ENCODE peak calls at places on chromosome 2, in nine cellular contexts. L is tibial artery, R is H9, F is neural progenitor cell, Z is cardiac muscle cell, M is left ventricle myocardium inferior, B is adrenal gland, H is testis, D is thyroid gland. K is an unnamed sample. For H3K9me3 and H3K4me1, the result is how much of the 10 kb centered on the place peaks cover.

GRCh38 chr2:22999951-23000350 is 385.0 kb upstream of the KLHL29 start:
- DNase-seq in D (no peak), H (no peak), M (no peak), B (no peak), Z (no peak), L (no peak), F (no peak), R (no peak), K (no peak)

GRCh38 chr2:178718283-178718682 is 88.9 kb downstream of the TTN start:
- DNase-seq in B (peak), R (no peak), F (no peak), L (no peak), Z (no peak), D (no peak), M (no peak), H (no peak), K (no peak)

GRCh38 chr2:87996570-87996969 is 19.8 kb downstream of the RNU2-63P start:
- DNase-seq in M (no peak), F (no peak), B (no peak), R (no peak), L (no peak), Z (no peak), H (no peak), D (no peak), K (no peak)

GRCh38 chr2:2640818-2641217 is 309.7 kb upstream of the MYT1L start:
- DNase-seq in H (no peak), D (no peak), Z (no peak), B (no peak), F (no peak), L (peak), R (no peak), M (no peak), K (no peak)

GRCh38 chr2:149817206-149817605 is 229.6 kb upstream of the MMADHC start:
- DNase-seq in F (no peak), D (no peak), M (no peak), L (no peak), Z (no peak), B (no peak), R (no peak), H (no peak), K (no peak)

GRCh38 chr2:38997784-38998183 is 108.1 kb downstream of the ARHGEF33 start:
- DNase-seq in Z (no peak), F (no peak), H (no peak), L (no peak), R (no peak), M (no peak), B (no peak), D (peak), K (no peak)

GRCh38 chr2:38505779-38506178 is 96.9 kb downstream of the HNRNPLL start:
- DNase-seq in D (peak), R (no peak), H (peak), B (peak), L (peak), M (peak), F (no peak), Z (no peak), K (peak)

GRCh38 chr2:167157523-167157922 is 269.2 kb downstream of the XIRP2 start:
- DNase-seq in B (no peak), D (no peak), M (no peak), L (no peak), F (no peak), R (no peak), Z (no peak), H (no peak), K (no peak)

GRCh38 chr2:97740590-97741182 is 27.3 kb downstream of the ZAP70 start:
- DNase-seq in M (peak), D (peak), B (peak), H (peak), Z (peak), R (peak), F (peak), L (peak), K (no peak)

GRCh38 chr2:232839680-232840079 is 30.4 kb upstream of the SNORC start:
- DNase-seq in H (no peak), L (no peak), D (peak), M (peak), Z (no peak), B (peak), R (no peak), F (no peak), K (peak)

GRCh38 chr2:222038086-222038802 is 260.6 kb downstream of the PAX3 start:
- DNase-seq in F (no peak), M (no peak), Z (peak), L (no peak), R (no peak), H (no peak), B (no peak), D (no peak), K (no peak)

GRCh38 chr2:182642328-182642727 is 73.7 kb upstream of the DNAJC10 start:
- DNase-seq in M (peak), B (peak), H (peak), Z (peak), R (peak), D (peak), L (peak), F (peak), K (peak)

GRCh38 chr2:154402138-154402714 is 296.3 kb upstream of the KCNJ3 start:
- DNase-seq in B (no peak), H (no peak), R (no peak), M (no peak), Z (peak), D (no peak), L (no peak), F (peak), K (no peak)

GRCh38 chr2:172211507-172211906 is 108.8 kb upstream of the DLX2 start:
- DNase-seq in Z (no peak), H (no peak), M (no peak), L (no peak), R (no peak), D (no peak), F (no peak), B (no peak), K (no peak)

GRCh38 chr2:65300134-65300771 is 72.6 kb downstream of the ACTR2 start:
- DNase-seq in D (peak), L (peak), F (no peak), H (peak), M (peak), R (no peak), Z (no peak), B (peak), K (peak)

GRCh38 chr2:240896394-240896793 is 438 bp upstream of the MAB21L4 start:
- DNase-seq in D (no peak), B (no peak), Z (no peak), M (no peak), L (no peak), F (no peak), H (no peak), R (no peak), K (no peak)

GRCh38 chr2:120703330-120703994 is 32.2 kb upstream of the GLI2 start:
- DNase-seq in B (no peak), L (no peak), Z (no peak), D (no peak), F (no peak), H (no peak), M (no peak), R (no peak), K (no peak)

GRCh38 chr2:235937936-235938335 is 230.2 kb downstream of the GBX2 start:
- DNase-seq in H (no peak), Z (no peak), B (no peak), M (no peak), D (no peak), F (no peak), L (peak), R (no peak), K (no peak)

GRCh38 chr2:56266761-56267411 is 83.1 kb downstream of the CCDC85A start:
- DNase-seq in M (no peak), R (no peak), F (no peak), L (no peak), B (no peak), Z (no peak), D (no peak), H (no peak), K (no peak)

GRCh38 chr2:169776483-169776802 is 22.2 kb upstream of the SSB start:
- DNase-seq in D (peak), B (no peak), Z (no peak), R (no peak), M (no peak), L (no peak), F (no peak), H (no peak), K (no peak)

GRCh38 chr2:49616800-49617199 is 462.5 kb upstream of the FSHR start:
- DNase-seq in D (no peak), M (no peak), L (no peak), R (no peak), Z (peak), H (no peak), B (no peak), F (peak), K (no peak)

GRCh38 chr2:59217360-59217759 is 976.2 kb upstream of the FANCL start:
- DNase-seq in H (no peak), R (no peak), M (no peak), Z (no peak), D (no peak), L (no peak), B (no peak), F (no peak), K (no peak)

GRCh38 chr2:222448806-222449205 is 24.5 kb downstream of the SGPP2 start:
- DNase-seq in H (no peak), B (peak), F (no peak), R (no peak), M (peak), L (no peak), Z (no peak), D (no peak), K (no peak)

GRCh38 chr2:157933549-157933948 is 57.4 kb upstream of the ACVR1 start:
- DNase-seq in B (no peak), H (no peak), L (no peak), M (no peak), F (peak), D (no peak), R (peak), Z (no peak), K (no peak)

GRCh38 chr2:23146011-23146410 is 239.0 kb upstream of the KLHL29 start:
- DNase-seq in B (no peak), Z (no peak), L (no peak), M (no peak), H (no peak), D (no peak), R (no peak), F (no peak), K (no peak)

GRCh38 chr2:137220438-137220998 is 455.2 kb downstream of the THSD7B start:
- DNase-seq in L (no peak), D (no peak), R (no peak), F (no peak), H (no peak), M (no peak), Z (no peak), B (no peak), K (no peak)

GRCh38 chr2:607172-607571 is 70.0 kb downstream of the TMEM18 start:
- DNase-seq in F (no peak), M (no peak), H (no peak), R (no peak), Z (no peak), L (no peak), B (no peak), D (no peak), K (no peak)

GRCh38 chr2:30113617-30114293 is 33.1 kb upstream of the YPEL5 start:
- DNase-seq in Z (no peak), B (peak), L (no peak), M (no peak), H (no peak), D (no peak), F (no peak), R (no peak), K (no peak)

GRCh38 chr2:179268277-179268935 is 3.8 kb upstream of the SESTD1 start:
- DNase-seq in L (peak), M (no peak), D (no peak), B (peak), R (no peak), H (no peak), F (peak), Z (no peak), K (no peak)

GRCh38 chr2:132632000-132632649 is 37.9 kb downstream of the LYPD1 start:
- DNase-seq in H (no peak), B (no peak), R (no peak), D (no peak), F (no peak), M (no peak), L (no peak), Z (no peak), K (no peak)

GRCh38 chr2:109102588-109103233 is 26.3 kb upstream of the SH3RF3 start:
- DNase-seq in F (peak), M (no peak), R (peak), B (no peak), D (no peak), H (no peak), L (no peak), Z (no peak), K (no peak)

GRCh38 chr2:234427081-234428058 is 69.5 kb downstream of the ARL4C start:
- DNase-seq in R (peak), F (peak), D (peak), H (no peak), M (no peak), L (no peak), Z (peak), B (no peak), K (no peak)

GRCh38 chr2:170822292-170822884 is 5.7 kb downstream of the GAD1 start:
- DNase-seq in H (peak), Z (no peak), L (no peak), F (peak), M (no peak), B (no peak), D (no peak), R (peak), K (no peak)
- H3K9me3 ChIP-seq in H (under half), Z (under half), L (under half), F (under half), M (under half), B (under half), D (under half), R (under half), K (under half)

GRCh38 chr2:127157651-127158460 is 50.9 kb upstream of the BIN1 start:
- DNase-seq in M (no peak), D (no peak), Z (peak), H (no peak), B (no peak), F (peak), R (peak), L (no peak), K (no peak)
- TF ChIP-seq CTCF in M (no peak), D (no peak), Z (peak), H (no peak), B (no peak), F (peak), R (peak), L (no peak), K (no peak)

DNA sequence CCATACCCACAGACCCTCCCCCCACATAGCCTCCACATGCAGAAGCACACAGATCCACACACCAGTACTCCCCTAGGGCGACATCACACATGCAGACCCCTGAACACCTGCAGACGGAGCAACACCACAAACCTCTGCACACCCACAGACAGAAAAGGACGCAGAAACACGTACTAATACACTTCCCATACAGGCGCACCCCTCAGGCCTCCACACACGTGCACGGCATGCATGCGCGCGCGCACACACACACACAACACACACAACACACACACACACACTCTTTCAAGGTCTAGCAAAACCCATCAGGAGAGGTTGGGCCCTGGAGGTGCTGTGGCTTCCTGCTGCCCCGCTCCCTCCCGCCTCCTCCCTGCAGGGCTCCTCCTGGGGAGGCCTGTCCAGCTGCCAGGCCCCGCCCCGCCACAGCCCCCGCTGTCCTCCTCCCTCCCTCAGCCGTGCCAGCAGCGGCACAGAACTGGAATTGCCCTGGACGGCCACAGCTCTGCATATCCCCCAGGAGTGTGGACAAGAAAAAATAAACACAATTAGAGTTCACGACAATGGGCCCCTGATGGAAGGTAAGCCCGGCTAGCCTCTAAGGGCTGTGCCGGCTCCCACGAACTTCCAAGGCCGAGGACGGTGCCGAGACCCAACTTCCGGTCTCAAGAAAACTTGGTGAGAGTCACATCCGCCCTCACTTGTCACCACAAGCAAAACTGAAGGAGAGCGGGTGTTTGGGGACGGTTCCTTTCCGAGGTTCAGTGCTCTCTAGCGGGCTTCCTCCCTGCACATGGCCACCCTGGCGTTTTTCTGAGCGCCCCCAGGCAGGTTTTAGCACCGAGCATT is 6.8 kb downstream of the ZFP36L2 start:
- DNase-seq in R (peak), Z (peak), D (peak), B (peak), H (peak), M (peak), F (peak), L (peak), K (peak)
- H3K4me1 ChIP-seq in R (under half), Z (half or more), D (under half), B (half or more), H (under half), M (half or more), F (half or more), L (under half), K (half or more)

DNA sequence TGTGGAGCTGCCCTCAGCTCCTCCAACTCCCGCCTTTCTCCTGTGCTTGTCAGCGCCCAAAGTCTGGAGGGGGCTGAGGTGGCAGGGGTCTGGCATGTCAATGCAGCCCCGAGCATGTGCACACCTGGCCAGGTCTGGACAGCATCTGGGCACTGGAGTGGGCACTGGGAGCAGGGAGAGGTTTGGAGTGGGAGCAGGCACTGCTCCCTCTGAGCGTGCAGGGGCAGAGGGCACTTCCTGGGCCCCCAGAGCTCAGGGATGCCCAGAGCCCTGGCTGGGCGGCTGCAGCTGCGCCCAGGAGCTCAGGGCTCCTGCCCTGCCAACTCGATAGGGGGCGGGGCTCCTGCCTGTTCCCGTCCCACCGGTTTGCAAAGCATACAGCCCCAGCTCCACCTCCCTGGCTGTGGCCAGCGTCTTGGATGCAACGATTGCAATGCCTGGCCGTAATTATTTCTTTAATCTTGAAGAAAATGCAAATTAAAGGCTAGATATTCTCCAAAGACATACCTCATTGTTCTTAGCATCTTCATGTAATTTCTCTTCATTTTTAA is 57.4 kb upstream of the LDAH start:
- DNase-seq in L (no peak), R (peak), Z (no peak), B (no peak), H (no peak), F (no peak), M (no peak), D (no peak), K (no peak)
- H3K9me3 ChIP-seq in L (under half), R (under half), Z (under half), B (under half), H (under half), F (under half), M (under half), D (under half), K (under half)

GRCh38 chr2:45840481-45840880 is 189.0 kb downstream of the PRKCE start:
- DNase-seq in L (no peak), Z (no peak), H (no peak), B (no peak), R (no peak), F (no peak), M (no peak), D (no peak), K (no peak)
- TF ChIP-seq CTCF in L (no peak), Z (no peak), H (no peak), B (no peak), R (no peak), F (no peak), M (no peak), D (no peak), K (no peak)